ENCODE peak calls at places on chromosomes 4 and X, in seven cellular contexts. One of them, this sample, is unnamed.

GRCh38 chrX:141760761-141761160 is 62.2 kb upstream of the SPANXD start:
- DNase-seq in ovary: no peak
- DNase-seq in astrocyte: peak; percentile 32
- DNase-seq in cardiac muscle cell: no peak
- DNase-seq in naive thymus-derived CD4-positive, alpha-beta T cell: no peak
- DNase-seq in psoas muscle: no peak
- DNase-seq in stomach: no peak
- DNase-seq in this sample: no peak

GRCh38 chrX:1421433-1422134 is 29.7 kb upstream of the SLC25A6 start:
- DNase-seq in ovary: no peak
- DNase-seq in astrocyte: no peak
- DNase-seq in cardiac muscle cell: no peak
- DNase-seq in naive thymus-derived CD4-positive, alpha-beta T cell: no peak
- DNase-seq in psoas muscle: no peak
- DNase-seq in stomach: no peak
- DNase-seq in this sample: peak; percentile 10

GRCh38 chr4:162782096-162782777 is 384.5 kb downstream of the NAF1 start:
- DNase-seq in ovary: no peak
- DNase-seq in astrocyte: no peak
- DNase-seq in cardiac muscle cell: no peak
- DNase-seq in naive thymus-derived CD4-positive, alpha-beta T cell: no peak
- DNase-seq in psoas muscle: no peak
- DNase-seq in stomach: no peak
- DNase-seq in this sample: no peak

GRCh38 chrX:153959649-153960048 is 12.0 kb downstream of the HCFC1 start:
- DNase-seq in ovary: no peak
- DNase-seq in astrocyte: no peak
- DNase-seq in cardiac muscle cell: no peak
- DNase-seq in naive thymus-derived CD4-positive, alpha-beta T cell: no peak
- DNase-seq in psoas muscle: no peak
- DNase-seq in stomach: no peak
- DNase-seq in this sample: no peak

GRCh38 chr4:101865501-101866062 is 75.1 kb downstream of the BANK1 start:
- DNase-seq in ovary: no peak
- DNase-seq in astrocyte: peak; percentile 45
- DNase-seq in cardiac muscle cell: no peak
- DNase-seq in naive thymus-derived CD4-positive, alpha-beta T cell: no peak
- DNase-seq in psoas muscle: no peak
- DNase-seq in stomach: no peak
- DNase-seq in this sample: no peak

GRCh38 chrX:106919932-106920452 is at the start of gene CLDN2:
- DNase-seq in ovary: no peak
- DNase-seq in astrocyte: no peak
- DNase-seq in cardiac muscle cell: peak; percentile 64
- DNase-seq in naive thymus-derived CD4-positive, alpha-beta T cell: no peak
- DNase-seq in psoas muscle: no peak
- DNase-seq in stomach: no peak
- DNase-seq in this sample: no peak

GRCh38 chr4:176981074-176981473 is 188.4 kb upstream of the VEGFC start:
- DNase-seq in ovary: no peak
- DNase-seq in astrocyte: no peak
- DNase-seq in cardiac muscle cell: no peak
- DNase-seq in naive thymus-derived CD4-positive, alpha-beta T cell: no peak
- DNase-seq in psoas muscle: no peak
- DNase-seq in stomach: no peak
- DNase-seq in this sample: no peak

GRCh38 chr4:150501019-150501727 is 80.8 kb upstream of the MAB21L2 start:
- DNase-seq in ovary: no peak
- DNase-seq in astrocyte: peak; percentile 80
- DNase-seq in cardiac muscle cell: no peak
- DNase-seq in naive thymus-derived CD4-positive, alpha-beta T cell: no peak
- DNase-seq in psoas muscle: no peak
- DNase-seq in stomach: no peak
- DNase-seq in this sample: no peak

GRCh38 chr4:182142146-182143085 is 100.8 kb upstream of the TENM3 start:
- DNase-seq in ovary: no peak
- DNase-seq in astrocyte: peak; percentile 71
- DNase-seq in cardiac muscle cell: peak; percentile 44
- DNase-seq in naive thymus-derived CD4-positive, alpha-beta T cell: no peak
- DNase-seq in psoas muscle: peak; percentile 20
- DNase-seq in stomach: no peak
- DNase-seq in this sample: peak; percentile 26

GRCh38 chrX:115214151-115214550 is 19.7 kb downstream of the LRCH2 start:
- DNase-seq in ovary: no peak
- DNase-seq in astrocyte: no peak
- DNase-seq in cardiac muscle cell: no peak
- DNase-seq in naive thymus-derived CD4-positive, alpha-beta T cell: no peak
- DNase-seq in psoas muscle: no peak
- DNase-seq in stomach: no peak
- DNase-seq in this sample: no peak

GRCh38 chr4:11805837-11806236 is 377.1 kb upstream of the HS3ST1 start:
- DNase-seq in ovary: no peak
- DNase-seq in astrocyte: no peak
- DNase-seq in cardiac muscle cell: peak; percentile 23
- DNase-seq in naive thymus-derived CD4-positive, alpha-beta T cell: no peak
- DNase-seq in psoas muscle: no peak
- DNase-seq in stomach: no peak
- DNase-seq in this sample: no peak

GRCh38 chr4:132332932-132333722 is 816.0 kb upstream of the PCDH10 start:
- DNase-seq in ovary: no peak
- DNase-seq in astrocyte: peak; percentile 5
- DNase-seq in cardiac muscle cell: no peak
- DNase-seq in naive thymus-derived CD4-positive, alpha-beta T cell: no peak
- DNase-seq in psoas muscle: no peak
- DNase-seq in stomach: no peak
- DNase-seq in this sample: no peak

GRCh38 chrX:153301746-153302145 is 19.8 kb downstream of the PNMA6F start:
- DNase-seq in ovary: no peak
- DNase-seq in astrocyte: no peak
- DNase-seq in cardiac muscle cell: no peak
- DNase-seq in naive thymus-derived CD4-positive, alpha-beta T cell: no peak
- DNase-seq in psoas muscle: no peak
- DNase-seq in stomach: no peak
- DNase-seq in this sample: no peak

GRCh38 chr4:20279381-20279780 is 27.7 kb downstream of the SLIT2 start:
- DNase-seq in ovary: no peak
- DNase-seq in astrocyte: no peak
- DNase-seq in cardiac muscle cell: no peak
- DNase-seq in naive thymus-derived CD4-positive, alpha-beta T cell: no peak
- DNase-seq in psoas muscle: no peak
- DNase-seq in stomach: no peak
- DNase-seq in this sample: no peak

GRCh38 chr4:102454981-102455690 is 46.0 kb upstream of the NFKB1 start:
- DNase-seq in ovary: no peak
- DNase-seq in astrocyte: no peak
- DNase-seq in cardiac muscle cell: no peak
- DNase-seq in naive thymus-derived CD4-positive, alpha-beta T cell: no peak
- DNase-seq in psoas muscle: no peak
- DNase-seq in stomach: no peak
- DNase-seq in this sample: no peak

GRCh38 chr4:186885289-186885688 is 161.6 kb upstream of the FAT1 start:
- DNase-seq in ovary: no peak
- DNase-seq in astrocyte: no peak
- DNase-seq in cardiac muscle cell: peak; percentile 19
- DNase-seq in naive thymus-derived CD4-positive, alpha-beta T cell: no peak
- DNase-seq in psoas muscle: no peak
- DNase-seq in stomach: no peak
- DNase-seq in this sample: no peak

GRCh38 chr4:73871911-73872310 is 2.7 kb downstream of the CXCL1 start:
- DNase-seq in ovary: no peak
- DNase-seq in astrocyte: no peak
- DNase-seq in cardiac muscle cell: no peak
- DNase-seq in naive thymus-derived CD4-positive, alpha-beta T cell: no peak
- DNase-seq in psoas muscle: no peak
- DNase-seq in stomach: no peak
- DNase-seq in this sample: no peak

GRCh38 chr4:165464813-165465381 is 86.1 kb downstream of the CPE start:
- DNase-seq in ovary: peak; percentile 22
- DNase-seq in astrocyte: peak; percentile 30
- DNase-seq in cardiac muscle cell: peak; percentile 54
- DNase-seq in naive thymus-derived CD4-positive, alpha-beta T cell: peak; percentile 7
- DNase-seq in psoas muscle: no peak
- DNase-seq in stomach: no peak
- DNase-seq in this sample: no peak

GRCh38 chrX:48958635-48959094 is 1.3 kb upstream of the OTUD5 start:
- DNase-seq in ovary: peak; percentile 52
- DNase-seq in astrocyte: peak; percentile 42
- DNase-seq in cardiac muscle cell: peak; percentile 9
- DNase-seq in naive thymus-derived CD4-positive, alpha-beta T cell: no peak
- DNase-seq in psoas muscle: peak; percentile 47
- DNase-seq in stomach: peak; percentile 32
- DNase-seq in this sample: peak; percentile 30

GRCh38 chr4:128061566-128062536 is 739 bp downstream of the LARP1B start:
- DNase-seq in ovary: peak; percentile 51
- DNase-seq in astrocyte: peak; percentile 25
- DNase-seq in cardiac muscle cell: peak; percentile 76
- DNase-seq in naive thymus-derived CD4-positive, alpha-beta T cell: peak; percentile 38
- DNase-seq in psoas muscle: peak; percentile 67
- DNase-seq in stomach: peak; percentile 62
- DNase-seq in this sample: peak; percentile 84

GRCh38 chr4:25913851-25914669 is at the start of gene SMIM20:
- DNase-seq in ovary: peak; percentile 93
- DNase-seq in astrocyte: peak; percentile 57
- DNase-seq in cardiac muscle cell: peak; percentile 93
- DNase-seq in naive thymus-derived CD4-positive, alpha-beta T cell: peak; percentile 84
- DNase-seq in psoas muscle: peak; percentile 91
- DNase-seq in stomach: peak; percentile 92
- DNase-seq in this sample: peak; percentile 86

GRCh38 chrX:3010532-3010931 is 4.2 kb downstream of the ARSH start:
- DNase-seq in ovary: no peak
- DNase-seq in astrocyte: no peak
- DNase-seq in cardiac muscle cell: no peak
- DNase-seq in naive thymus-derived CD4-positive, alpha-beta T cell: no peak
- DNase-seq in psoas muscle: no peak
- DNase-seq in stomach: no peak
- DNase-seq in this sample: no peak

GRCh38 chrX:107199491-107199890 is 6.7 kb downstream of the NUP62CL start:
- DNase-seq in ovary: no peak
- DNase-seq in astrocyte: no peak
- DNase-seq in cardiac muscle cell: no peak
- DNase-seq in naive thymus-derived CD4-positive, alpha-beta T cell: no peak
- DNase-seq in psoas muscle: no peak
- DNase-seq in stomach: no peak
- DNase-seq in this sample: no peak

GRCh38 chrX:13197961-13198761 is 121.7 kb downstream of the ATXN3L start:
- DNase-seq in ovary: no peak
- DNase-seq in astrocyte: no peak
- DNase-seq in cardiac muscle cell: no peak
- DNase-seq in naive thymus-derived CD4-positive, alpha-beta T cell: no peak
- DNase-seq in psoas muscle: no peak
- DNase-seq in stomach: no peak
- DNase-seq in this sample: no peak

GRCh38 chr4:117986331-117986730 is 48.0 kb upstream of the NDST3 start:
- DNase-seq in ovary: no peak
- DNase-seq in astrocyte: no peak
- DNase-seq in cardiac muscle cell: no peak
- DNase-seq in naive thymus-derived CD4-positive, alpha-beta T cell: no peak
- DNase-seq in psoas muscle: no peak
- DNase-seq in stomach: no peak
- DNase-seq in this sample: no peak
- H3K36me3 ChIP-seq in ovary: no peaks in the 10 kb centered on the region
- H3K36me3 ChIP-seq in astrocyte: no peaks in the 10 kb centered on the region
- H3K36me3 ChIP-seq in cardiac muscle cell: no peaks in the 10 kb centered on the region
- H3K36me3 ChIP-seq in naive thymus-derived CD4-positive, alpha-beta T cell: no peaks in the 10 kb centered on the region
- H3K36me3 ChIP-seq in psoas muscle: no peaks in the 10 kb centered on the region
- H3K36me3 ChIP-seq in stomach: no peaks in the 10 kb centered on the region
- H3K36me3 ChIP-seq in this sample: no peaks in the 10 kb centered on the region

DNA sequence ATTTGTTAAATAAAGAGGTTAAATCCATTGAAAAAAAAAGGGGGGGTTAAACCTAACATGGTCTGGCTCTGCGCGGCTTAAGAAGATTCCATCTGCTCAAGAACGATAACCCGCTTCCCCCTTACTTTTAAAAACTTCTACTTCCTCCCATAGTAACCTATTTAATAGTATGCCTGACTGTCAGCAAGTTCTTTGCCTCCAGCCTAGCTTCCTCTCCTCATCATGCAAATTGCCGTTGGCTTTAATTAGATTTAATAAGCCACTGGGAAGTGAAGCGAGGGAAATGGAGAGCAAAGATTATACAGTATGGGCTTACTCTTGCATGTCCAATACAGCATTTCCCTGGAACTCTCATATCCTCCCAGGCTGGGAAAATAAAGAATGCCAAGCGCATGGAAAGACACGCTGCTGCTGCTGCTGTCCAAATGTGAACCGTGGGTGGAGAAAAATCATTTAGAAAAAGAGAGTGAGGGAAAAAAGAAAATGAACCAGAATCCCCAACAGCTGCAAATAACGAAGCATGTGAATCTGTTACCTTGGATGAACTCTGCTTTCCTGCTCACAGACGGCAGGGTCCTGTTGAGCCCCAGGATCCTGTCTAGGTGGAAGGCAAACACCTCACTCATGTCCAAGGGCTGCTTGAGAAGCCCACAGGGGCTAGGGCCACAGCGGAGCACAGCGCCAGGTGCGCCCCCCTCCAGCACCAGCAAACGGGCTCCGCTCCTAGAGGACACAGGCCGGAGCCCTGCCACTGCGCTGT is 2.7 kb downstream of the GASK1B start:
- DNase-seq in ovary: no peak
- DNase-seq in astrocyte: peak; percentile 72
- DNase-seq in cardiac muscle cell: no peak
- DNase-seq in naive thymus-derived CD4-positive, alpha-beta T cell: no peak
- DNase-seq in psoas muscle: no peak
- DNase-seq in stomach: no peak
- DNase-seq in this sample: peak; percentile 72
- H3K4me3 ChIP-seq in ovary: peak overlapping the region; percentile 61
- H3K4me3 ChIP-seq in astrocyte: peak overlapping the region; percentile 41
- H3K4me3 ChIP-seq in cardiac muscle cell: no peak overlapping the region
- H3K4me3 ChIP-seq in naive thymus-derived CD4-positive, alpha-beta T cell: no peak overlapping the region
- H3K4me3 ChIP-seq in psoas muscle: peak overlapping the region; percentile 65
- H3K4me3 ChIP-seq in stomach: peak overlapping the region; percentile 53
- H3K4me3 ChIP-seq in this sample: peak overlapping the region; percentile 21

GRCh38 chr4:82851902-82852750 is 38.8 kb downstream of the SEC31A start:
- DNase-seq in ovary: no peak
- DNase-seq in astrocyte: peak; percentile 8
- DNase-seq in cardiac muscle cell: peak; percentile 35
- DNase-seq in naive thymus-derived CD4-positive, alpha-beta T cell: no peak
- DNase-seq in psoas muscle: no peak
- DNase-seq in stomach: no peak
- DNase-seq in this sample: no peak
- H3K36me3 ChIP-seq in ovary: no peaks in the 10 kb centered on the region
- H3K36me3 ChIP-seq in astrocyte: peaks cover 88% of the 10 kb centered on the region
- H3K36me3 ChIP-seq in cardiac muscle cell: peaks cover 86% of the 10 kb centered on the region
- H3K36me3 ChIP-seq in naive thymus-derived CD4-positive, alpha-beta T cell: peaks cover 22% of the 10 kb centered on the region
- H3K36me3 ChIP-seq in psoas muscle: peaks cover 8% of the 10 kb centered on the region
- H3K36me3 ChIP-seq in stomach: peaks cover 100% of the 10 kb centered on the region
- H3K36me3 ChIP-seq in this sample: peaks cover 88% of the 10 kb centered on the region

DNA sequence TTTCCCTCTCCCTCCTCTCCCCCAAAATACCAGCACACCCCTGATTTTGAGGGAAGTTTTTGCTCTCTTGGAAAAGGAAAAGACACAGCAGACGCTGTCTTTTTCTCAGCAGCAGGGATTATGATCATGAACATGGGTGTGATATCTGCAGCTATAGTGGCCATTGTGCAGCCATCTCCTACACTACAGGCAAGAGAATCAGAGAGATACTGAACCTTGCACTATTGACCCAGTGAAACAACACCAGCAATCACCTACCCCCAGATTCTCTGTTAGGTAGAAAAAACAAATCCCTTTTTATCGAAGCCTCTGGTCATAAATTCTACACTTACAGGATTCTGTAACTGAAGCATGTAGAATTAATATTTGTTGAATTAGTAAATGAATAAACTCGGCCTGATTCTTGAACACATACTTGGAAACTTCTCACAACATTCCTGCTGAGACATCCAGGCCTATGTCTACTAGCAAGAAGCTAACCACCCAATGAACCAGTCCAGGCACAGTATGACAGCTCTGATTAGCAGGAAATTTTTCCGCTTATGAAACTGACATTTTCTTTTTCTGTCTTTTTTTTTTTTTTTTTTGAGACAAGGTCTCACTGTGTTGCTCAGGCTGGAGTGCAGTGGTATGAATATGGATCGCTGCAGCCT is 5.0 kb upstream of the AFAP1 start:
- DNase-seq in ovary: no peak
- DNase-seq in astrocyte: no peak
- DNase-seq in cardiac muscle cell: no peak
- DNase-seq in naive thymus-derived CD4-positive, alpha-beta T cell: no peak
- DNase-seq in psoas muscle: no peak
- DNase-seq in stomach: no peak
- DNase-seq in this sample: no peak
- H3K4me3 ChIP-seq in ovary: no peak overlapping the region
- H3K4me3 ChIP-seq in astrocyte: no peak overlapping the region
- H3K4me3 ChIP-seq in cardiac muscle cell: no peak overlapping the region
- H3K4me3 ChIP-seq in naive thymus-derived CD4-positive, alpha-beta T cell: no peak overlapping the region
- H3K4me3 ChIP-seq in psoas muscle: no peak overlapping the region
- H3K4me3 ChIP-seq in stomach: no peak overlapping the region
- H3K4me3 ChIP-seq in this sample: no peak overlapping the region

This sample was measured in WERI-Rb-1.